ENCODE peak calls at places on chromosomes 3 and 15, in nine cellular contexts. Z is Caco-2, L is LNCaP clone FGC, Q is pancreas, C is AG10803, R is OCI-LY7, G is left lung, E is AG09309, V is neural progenitor cell. F is an unnamed sample.

GRCh38 chr15:73598540-73599195 is 34.5 kb downstream of the NPTN start:
- DNase-seq in G (no peak), E (no peak), V (no peak), R (no peak), L (no peak), C (peak), Q (no peak), Z (no peak), F (no peak)

GRCh38 chr15:94079459-94079858 is 151.9 kb upstream of the MCTP2 start:
- DNase-seq in G (no peak), Q (no peak), V (no peak), C (no peak), E (no peak), L (no peak), Z (no peak), R (no peak), F (peak)

GRCh38 chr3:197350446-197350845 is 52.0 kb upstream of the DLG1 start:
- DNase-seq in E (no peak), V (no peak), G (no peak), R (no peak), Q (no peak), C (no peak), L (no peak), Z (no peak), F (peak)

GRCh38 chr3:73513260-73513659 is 111.5 kb downstream of the PDZRN3 start:
- DNase-seq in E (no peak), C (no peak), V (no peak), Z (peak), L (no peak), R (no peak), Q (no peak), G (no peak), F (no peak)

GRCh38 chr3:165805834-165806561 is 31.2 kb downstream of the BCHE start:
- DNase-seq in C (no peak), G (no peak), V (no peak), L (no peak), E (no peak), Q (no peak), R (no peak), Z (no peak), F (no peak)

GRCh38 chr15:99998661-99999101 is 265.4 kb upstream of the LYSMD4 start:
- DNase-seq in Z (no peak), G (no peak), C (no peak), L (peak), E (no peak), Q (no peak), R (no peak), V (no peak), F (peak)

GRCh38 chr15:79598639-79599038 is 166.5 kb downstream of the MINAR1 start:
- DNase-seq in V (no peak), Z (no peak), Q (no peak), R (no peak), L (peak), G (no peak), C (no peak), E (no peak), F (no peak)

GRCh38 chr3:78867409-78868372 is 900.1 kb downstream of the ROBO1 start:
- DNase-seq in Q (no peak), C (peak), G (no peak), V (no peak), Z (no peak), E (no peak), L (no peak), R (no peak), F (no peak)

GRCh38 chr3:101722394-101723173 is 1.8 kb upstream of the CEP97 start:
- DNase-seq in C (no peak), V (no peak), R (peak), Q (no peak), G (no peak), Z (no peak), E (no peak), L (no peak), F (no peak)

GRCh38 chr3:19190602-19191001 is 42.3 kb downstream of the KCNH8 start:
- DNase-seq in E (no peak), L (no peak), V (no peak), R (no peak), C (no peak), G (no peak), Q (no peak), Z (no peak), F (no peak)

GRCh38 chr3:23928525-23928924 is 11.6 kb downstream of the RPL15 start:
- DNase-seq in E (no peak), L (no peak), G (no peak), R (no peak), V (no peak), Z (no peak), C (no peak), Q (no peak), F (peak)

GRCh38 chr15:55897560-55898336 is 95.7 kb downstream of the NEDD4 start:
- DNase-seq in V (peak), C (peak), Z (peak), Q (no peak), E (no peak), G (no peak), L (no peak), R (peak), F (peak)

GRCh38 chr3:132079150-132079549 is 44.3 kb upstream of the CPNE4 start:
- DNase-seq in Z (no peak), R (no peak), Q (no peak), C (no peak), E (no peak), G (no peak), L (no peak), V (no peak), F (no peak)

GRCh38 chr3:143627336-143627735 is 220.9 kb downstream of the SLC9A9 start:
- DNase-seq in G (no peak), R (no peak), C (peak), L (no peak), Q (no peak), V (no peak), Z (no peak), E (no peak), F (no peak)

GRCh38 chr3:11556851-11557644 is 86.7 kb downstream of the VGLL4 start:
- DNase-seq in V (no peak), R (no peak), Q (no peak), Z (no peak), E (no peak), C (peak), L (no peak), G (no peak), F (no peak)

GRCh38 chr3:179943097-179943880 is 93.4 kb downstream of the PEX5L start:
- DNase-seq in L (no peak), G (no peak), R (no peak), Z (no peak), V (peak), Q (no peak), E (no peak), C (no peak), F (peak)

GRCh38 chr15:101148881-101149664 is 102.8 kb downstream of the CHSY1 start:
- DNase-seq in V (no peak), Z (no peak), G (no peak), R (no peak), C (no peak), L (no peak), Q (no peak), E (no peak), F (no peak)

GRCh38 chr3:148681080-148681479 is 16.6 kb upstream of the AGTR1 start:
- DNase-seq in E (no peak), L (no peak), V (no peak), Z (no peak), Q (no peak), C (peak), R (no peak), G (no peak), F (peak)

GRCh38 chr3:39062180-39062579 is 10.4 kb downstream of the WDR48 start:
- DNase-seq in E (no peak), C (no peak), Q (no peak), R (no peak), G (no peak), V (no peak), L (no peak), Z (no peak), F (no peak)

GRCh38 chr15:85937661-85938060 is 142.0 kb upstream of the AGBL1 start:
- DNase-seq in G (no peak), E (no peak), C (no peak), R (no peak), L (no peak), Z (no peak), V (no peak), Q (no peak), F (no peak)

GRCh38 chr3:163476179-163476578 is 1602.1 kb downstream of the SI start:
- DNase-seq in L (peak), V (no peak), E (no peak), G (no peak), C (no peak), Z (peak), R (no peak), Q (no peak), F (peak)

GRCh38 chr3:185082149-185082548 is 70.7 kb downstream of the C3orf70 start:
- DNase-seq in R (no peak), C (no peak), Z (no peak), Q (no peak), E (no peak), V (no peak), L (no peak), G (no peak), F (no peak)

GRCh38 chr15:97084650-97085049 is 754.1 kb downstream of the NR2F2 start:
- DNase-seq in G (no peak), L (no peak), Q (no peak), V (no peak), Z (no peak), E (no peak), C (peak), R (no peak), F (no peak)

GRCh38 chr3:50269977-50270413 is 1.0 kb downstream of the SEMA3B start:
- DNase-seq in Z (no peak), L (no peak), V (no peak), E (no peak), R (no peak), G (no peak), Q (no peak), C (peak), F (peak)

GRCh38 chr3:138465927-138466326 is 31.5 kb downstream of the ESYT3 start:
- DNase-seq in G (no peak), C (no peak), V (no peak), Z (no peak), Q (no peak), R (no peak), L (no peak), E (no peak), F (no peak)

GRCh38 chr3:4845882-4846281 is 133.4 kb upstream of the BHLHE40 start:
- DNase-seq in Q (no peak), G (no peak), V (no peak), R (no peak), Z (no peak), L (no peak), C (no peak), E (no peak), F (no peak)
- H3K4me3 ChIP-seq in Q (no peak), G (no peak), V (no peak), R (no peak), Z (no peak), L (no peak), C (no peak), E (no peak), F (no peak)

GRCh38 chr3:168506589-168506988 is 410.9 kb upstream of the GOLIM4 start:
- DNase-seq in C (no peak), G (no peak), V (no peak), E (no peak), Q (no peak), L (no peak), Z (no peak), R (no peak), F (no peak)

GRCh38 chr3:168512802-168513201 is 417.1 kb upstream of the GOLIM4 start:
- DNase-seq in Q (no peak), R (no peak), L (no peak), C (no peak), Z (no peak), G (no peak), E (no peak), V (peak), F (no peak)

GRCh38 chr3:168514252-168514651 is 418.5 kb upstream of the GOLIM4 start:
- DNase-seq in G (no peak), Q (no peak), L (no peak), E (no peak), V (no peak), R (no peak), C (no peak), Z (no peak), F (no peak)

GRCh38 chr3:168511428-168512014 is 415.8 kb upstream of the GOLIM4 start:
- DNase-seq in R (peak), C (peak), Z (no peak), L (no peak), E (no peak), Q (no peak), G (no peak), V (no peak), F (peak)
- TF ChIP-seq CTCF in R (peak), C (peak), Z (peak), L (peak), E (peak), Q (no peak), G (peak), V (peak), F (peak)

GRCh38 chr3:1775321-1775720 is 323.3 kb upstream of the CNTN4 start:
- DNase-seq in L (no peak), G (no peak), V (no peak), E (no peak), Z (no peak), R (no peak), Q (no peak), C (no peak), F (no peak)

GRCh38 chr3:1773679-1774078 is 325.0 kb upstream of the CNTN4 start:
- DNase-seq in Z (no peak), Q (no peak), R (no peak), E (no peak), L (no peak), C (no peak), V (no peak), G (no peak), F (no peak)

DNA sequence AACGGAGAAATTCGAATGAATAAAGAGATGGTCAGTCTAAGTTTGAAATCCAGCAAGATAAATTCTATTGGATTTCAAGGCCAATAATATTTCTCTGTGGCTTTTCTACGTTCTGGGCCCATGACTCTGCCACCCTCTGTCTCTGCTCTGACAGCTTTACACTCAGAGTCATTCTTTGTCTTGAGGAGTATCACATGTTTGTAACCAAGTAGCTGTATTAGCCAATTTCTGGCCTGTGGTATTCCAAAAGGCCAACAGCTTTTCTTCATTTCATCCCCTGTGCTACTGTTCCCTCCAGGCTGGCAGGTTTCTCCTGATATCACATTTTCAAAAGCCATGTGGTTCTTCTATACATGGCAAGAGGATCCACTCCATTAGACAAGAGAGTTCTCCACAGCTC is 324.1 kb upstream of the CNTN4 start:
- DNase-seq in R (no peak), G (no peak), E (no peak), V (no peak), C (no peak), Z (no peak), Q (no peak), L (no peak), F (no peak)
- H3K4me3 ChIP-seq in R (no peak), G (no peak), E (no peak), V (no peak), C (no peak), Z (no peak), Q (no peak), L (no peak), F (no peak)

DNA sequence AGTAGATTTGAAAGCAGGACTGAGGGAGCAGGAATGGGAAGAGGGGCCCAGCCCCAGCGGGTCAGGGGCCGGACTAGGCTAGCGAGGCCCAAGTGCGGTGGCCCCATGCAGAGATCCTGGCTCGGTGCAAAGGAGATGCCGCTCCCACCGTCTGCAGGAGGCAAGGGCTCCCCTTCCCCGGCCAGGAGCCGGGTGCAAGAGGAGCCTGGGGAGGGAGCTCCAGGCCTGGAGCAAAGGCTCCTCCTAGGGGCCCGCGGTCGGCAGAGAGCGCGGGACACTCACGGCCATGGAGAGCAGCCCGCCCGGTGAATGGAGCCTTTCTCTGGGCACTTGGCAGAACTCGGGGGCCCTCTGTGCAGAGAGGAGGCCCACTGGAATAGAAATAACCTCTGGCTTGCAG is 43.2 kb upstream of the USP3 start:
- DNase-seq in G (no peak), V (peak), R (no peak), Q (no peak), L (no peak), E (no peak), C (no peak), Z (peak), F (no peak)
- TF ChIP-seq CTCF in G (no peak), V (peak), R (no peak), Q (no peak), L (no peak), E (no peak), C (no peak), Z (peak), F (no peak)

GRCh38 chr3:98797905-98798304 is 34.8 kb downstream of the ST3GAL6 start:
- DNase-seq in L (no peak), E (no peak), R (no peak), V (no peak), Z (no peak), G (no peak), C (no peak), Q (no peak), F (peak)

GRCh38 chr3:98799479-98799878 is 36.3 kb downstream of the ST3GAL6 start:
- DNase-seq in V (no peak), G (no peak), R (no peak), C (no peak), L (no peak), E (no peak), Q (no peak), Z (no peak), F (peak)

GRCh38 chr3:98800401-98800800 is 37.3 kb downstream of the ST3GAL6 start:
- DNase-seq in Q (no peak), E (no peak), V (no peak), R (no peak), Z (no peak), G (no peak), C (no peak), L (no peak), F (peak)

GRCh38 chr3:98801042-98801747 is 38.1 kb downstream of the ST3GAL6 start:
- DNase-seq in L (no peak), Q (no peak), E (no peak), G (no peak), Z (no peak), R (no peak), V (no peak), C (no peak), F (no peak)

GRCh38 chr3:98798820-98799219 is 35.7 kb downstream of the ST3GAL6 start:
- DNase-seq in C (no peak), G (no peak), L (no peak), R (no peak), Z (no peak), E (no peak), V (no peak), Q (no peak), F (no peak)
- H3K4me3 ChIP-seq in C (no peak), G (no peak), L (no peak), R (no peak), Z (no peak), E (no peak), V (no peak), Q (no peak), F (no peak)

GRCh38 chr15:69061414-69061842 is 46.9 kb downstream of the NOX5 start:
- DNase-seq in V (no peak), L (no peak), R (no peak), C (no peak), E (no peak), G (no peak), Q (no peak), Z (no peak), F (no peak)

GRCh38 chr15:69067296-69067695 is 52.8 kb downstream of the NOX5 start:
- DNase-seq in V (no peak), C (peak), Z (no peak), E (no peak), R (no peak), G (no peak), L (no peak), Q (no peak), F (no peak)

GRCh38 chr15:69065981-69066645 is 51.6 kb downstream of the NOX5 start:
- DNase-seq in L (no peak), E (no peak), C (no peak), V (no peak), Z (no peak), G (no peak), R (no peak), Q (no peak), F (no peak)

GRCh38 chr15:69066646-69066995 is 52.1 kb downstream of the NOX5 start:
- DNase-seq in E (no peak), V (no peak), Q (no peak), G (no peak), R (no peak), L (no peak), C (no peak), Z (no peak), F (no peak)

GRCh38 chr15:69064649-69065048 is 50.2 kb downstream of the NOX5 start:
- DNase-seq in Z (no peak), E (no peak), V (no peak), Q (no peak), G (no peak), L (no peak), C (no peak), R (no peak), F (no peak)
- TF ChIP-seq CTCF in Z (no peak), E (no peak), V (peak), Q (no peak), G (no peak), L (no peak), C (no peak), R (peak), F (no peak)

GRCh38 chr3:71056327-71056726 is 527.2 kb downstream of the FOXP1 start:
- DNase-seq in C (peak), Q (no peak), Z (no peak), R (no peak), V (no peak), L (no peak), G (no peak), E (no peak), F (peak)
- H3K4me3 ChIP-seq in C (no peak), Q (no peak), Z (no peak), R (no peak), V (no peak), L (no peak), G (no peak), E (no peak), F (no peak)

GRCh38 chr3:40714771-40715170 is 190.0 kb downstream of the ZNF621 start:
- DNase-seq in L (no peak), G (no peak), C (no peak), Q (no peak), R (peak), V (no peak), Z (no peak), E (no peak), F (peak)
- TF ChIP-seq CTCF in L (no peak), G (no peak), C (no peak), Q (no peak), R (no peak), V (no peak), Z (no peak), E (no peak), F (no peak)

GRCh38 chr3:136733317-136733833 is 18.8 kb downstream of the STAG1 start:
- DNase-seq in R (no peak), Z (no peak), Q (no peak), L (no peak), C (peak), V (no peak), E (no peak), G (no peak), F (peak)
- H3K4me3 ChIP-seq in R (no peak), Z (no peak), Q (no peak), L (no peak), C (no peak), V (no peak), E (no peak), G (no peak), F (no peak)

F was measured in bronchial epithelial cell.